ENCODE peak calls at places on chromosomes 13 and 19, in six cellular contexts. One of them, this sample, is unnamed.

GRCh38 chr19:15248648-15249559 is 16.7 kb upstream of the EPHX3 start:
- DNase-seq in mucosa of descending colon: peak
- DNase-seq in astrocyte: peak
- DNase-seq in T follicular helper cell: no peak
- DNase-seq in left ventricle myocardium inferior: peak
- DNase-seq in fibroblast of lung: peak
- DNase-seq in this sample: no peak

GRCh38 chr19:29247912-29248311 is 35.0 kb upstream of the UQCRFS1 start:
- DNase-seq in mucosa of descending colon: no peak
- DNase-seq in fibroblast of lung: no peak
- DNase-seq in T follicular helper cell: no peak
- DNase-seq in left ventricle myocardium inferior: no peak
- DNase-seq in astrocyte: no peak
- DNase-seq in this sample: no peak

GRCh38 chr19:53977991-53978731 is 13.3 kb upstream of the CACNG6 start:
- DNase-seq in T follicular helper cell: no peak
- DNase-seq in fibroblast of lung: peak
- DNase-seq in left ventricle myocardium inferior: peak
- DNase-seq in mucosa of descending colon: no peak
- DNase-seq in astrocyte: peak
- DNase-seq in this sample: no peak

GRCh38 chr19:18833849-18834643 is 2.3 kb downstream of the UPF1 start:
- DNase-seq in left ventricle myocardium inferior: no peak
- DNase-seq in fibroblast of lung: no peak
- DNase-seq in astrocyte: no peak
- DNase-seq in T follicular helper cell: no peak
- DNase-seq in mucosa of descending colon: no peak
- DNase-seq in this sample: no peak

GRCh38 chr19:45418812-45419211 is 4.9 kb downstream of the ERCC1 start:
- DNase-seq in fibroblast of lung: no peak
- DNase-seq in astrocyte: no peak
- DNase-seq in left ventricle myocardium inferior: no peak
- DNase-seq in T follicular helper cell: no peak
- DNase-seq in mucosa of descending colon: no peak
- DNase-seq in this sample: no peak

GRCh38 chr19:8251025-8251472 is 41.9 kb downstream of the CERS4 start:
- DNase-seq in mucosa of descending colon: no peak
- DNase-seq in fibroblast of lung: peak
- DNase-seq in T follicular helper cell: no peak
- DNase-seq in astrocyte: peak
- DNase-seq in left ventricle myocardium inferior: peak
- DNase-seq in this sample: no peak

GRCh38 chr19:18297308-18297707 is 15.9 kb upstream of the JUND start:
- DNase-seq in mucosa of descending colon: no peak
- DNase-seq in fibroblast of lung: no peak
- DNase-seq in left ventricle myocardium inferior: no peak
- DNase-seq in T follicular helper cell: no peak
- DNase-seq in astrocyte: no peak
- DNase-seq in this sample: no peak

GRCh38 chr13:32262619-32263018 is 52.5 kb downstream of the ZAR1L start:
- DNase-seq in astrocyte: no peak
- DNase-seq in mucosa of descending colon: no peak
- DNase-seq in left ventricle myocardium inferior: no peak
- DNase-seq in T follicular helper cell: no peak
- DNase-seq in fibroblast of lung: no peak
- DNase-seq in this sample: no peak

GRCh38 chr13:73173160-73173905 is 114.5 kb downstream of the KLF5 start:
- DNase-seq in T follicular helper cell: no peak
- DNase-seq in fibroblast of lung: no peak
- DNase-seq in astrocyte: no peak
- DNase-seq in mucosa of descending colon: no peak
- DNase-seq in left ventricle myocardium inferior: no peak
- DNase-seq in this sample: no peak

GRCh38 chr13:40408602-40409001 is 257.8 kb downstream of the FOXO1 start:
- DNase-seq in left ventricle myocardium inferior: no peak
- DNase-seq in T follicular helper cell: no peak
- DNase-seq in astrocyte: peak
- DNase-seq in fibroblast of lung: peak
- DNase-seq in mucosa of descending colon: no peak
- DNase-seq in this sample: no peak

GRCh38 chr13:20869540-20869939 is 33.0 kb downstream of the XPO4 start:
- DNase-seq in mucosa of descending colon: no peak
- DNase-seq in astrocyte: no peak
- DNase-seq in fibroblast of lung: peak
- DNase-seq in T follicular helper cell: no peak
- DNase-seq in left ventricle myocardium inferior: no peak
- DNase-seq in this sample: no peak

GRCh38 chr13:113135281-113135760 is 12.7 kb downstream of the F10 start:
- DNase-seq in astrocyte: no peak
- DNase-seq in left ventricle myocardium inferior: no peak
- DNase-seq in mucosa of descending colon: no peak
- DNase-seq in T follicular helper cell: no peak
- DNase-seq in fibroblast of lung: no peak
- DNase-seq in this sample: no peak

GRCh38 chr19:6822311-6822670 is 49.8 kb downstream of the VAV1 start:
- DNase-seq in mucosa of descending colon: no peak
- DNase-seq in T follicular helper cell: no peak
- DNase-seq in left ventricle myocardium inferior: no peak
- DNase-seq in astrocyte: no peak
- DNase-seq in fibroblast of lung: no peak
- DNase-seq in this sample: no peak

GRCh38 chr19:45126654-45127053 is 33.7 kb downstream of the PPP1R37 start:
- DNase-seq in T follicular helper cell: no peak
- DNase-seq in mucosa of descending colon: no peak
- DNase-seq in left ventricle myocardium inferior: no peak
- DNase-seq in fibroblast of lung: no peak
- DNase-seq in astrocyte: no peak
- DNase-seq in this sample: no peak

GRCh38 chr19:47531640-47532387 is 17.0 kb upstream of the NAPA start:
- DNase-seq in left ventricle myocardium inferior: no peak
- DNase-seq in T follicular helper cell: no peak
- DNase-seq in fibroblast of lung: no peak
- DNase-seq in mucosa of descending colon: no peak
- DNase-seq in astrocyte: no peak
- DNase-seq in this sample: no peak

GRCh38 chr13:93847162-93847561 is 620.6 kb downstream of the GPC6 start:
- DNase-seq in mucosa of descending colon: no peak
- DNase-seq in fibroblast of lung: peak
- DNase-seq in left ventricle myocardium inferior: no peak
- DNase-seq in T follicular helper cell: no peak
- DNase-seq in astrocyte: peak
- DNase-seq in this sample: no peak

This sample was measured in effector memory CD4-positive, alpha-beta T cell.